ENCODE peak calls at places on chromosomes 5 and 9, in seven cellular contexts. V is right lobe of liver; S is choroid plexus epithelial cell; L is HuH-7; E is DMS153; B is activated CD8-positive, alpha-beta T cell treated with anti-CD3 and anti-CD28 coated beads, Interleukin-2, amount 10 ng/mL, durations not matched to agents 7 days and 5 days; D is kidney tubule cell. C is an unnamed sample.

GRCh38 chr9:132094314-132094791 is 14.7 kb upstream of the MED27 start:
- DNase-seq in V (no peak), S (peak), L (no peak), E (no peak), B (no peak), D (peak), C (no peak)

GRCh38 chr5:151068571-151069197 is 12.2 kb downstream of the TNIP1 start:
- DNase-seq in V (no peak), S (no peak), L (no peak), E (no peak), B (no peak), D (no peak), C (no peak)

GRCh38 chr5:166722939-166723338 is 1568.5 kb upstream of the WWC1 start:
- DNase-seq in V (no peak), S (peak), L (no peak), E (no peak), B (no peak), D (peak), C (no peak)

GRCh38 chr5:80712914-80713313 is 58.1 kb upstream of the DHFR start:
- DNase-seq in V (no peak), S (no peak), L (no peak), E (no peak), B (no peak), D (no peak), C (no peak)

GRCh38 chr5:57681942-57682341 is 199.3 kb upstream of the ACTBL2 start:
- DNase-seq in V (no peak), S (peak), L (no peak), E (no peak), B (no peak), D (peak), C (no peak)

GRCh38 chr9:116267021-116267420 is 113.4 kb downstream of the PAPPA start:
- DNase-seq in V (no peak), S (peak), L (no peak), E (no peak), B (no peak), D (no peak), C (no peak)

GRCh38 chr9:133101356-133102189 is 19.5 kb downstream of the RALGDS start:
- DNase-seq in V (peak), S (no peak), L (no peak), E (no peak), B (no peak), D (no peak), C (no peak)

GRCh38 chr9:135079018-135079417 is 8.4 kb upstream of the OLFM1 start:
- DNase-seq in V (no peak), S (no peak), L (no peak), E (no peak), B (no peak), D (no peak), C (no peak)

GRCh38 chr5:139105621-139106071 is 92.5 kb downstream of the SIL1 start:
- DNase-seq in V (no peak), S (no peak), L (no peak), E (peak), B (no peak), D (no peak), C (no peak)

GRCh38 chr9:85740821-85741111 is 988 bp downstream of the AGTPBP1 start:
- DNase-seq in V (no peak), S (peak), L (no peak), E (peak), B (no peak), D (no peak), C (no peak)

GRCh38 chr5:74067748-74068541 is 441.9 kb downstream of the ARHGEF28 start:
- DNase-seq in V (no peak), S (no peak), L (no peak), E (no peak), B (no peak), D (no peak), C (no peak)

GRCh38 chr9:100150209-100150608 is 51.2 kb downstream of the INVS start:
- DNase-seq in V (no peak), S (peak), L (no peak), E (no peak), B (no peak), D (no peak), C (no peak)

GRCh38 chr5:112682621-112683061 is 55.0 kb upstream of the APC start:
- DNase-seq in V (no peak), S (no peak), L (no peak), E (no peak), B (no peak), D (peak), C (no peak)

GRCh38 chr5:6158974-6159863 is 219.1 kb downstream of the MED10 start:
- DNase-seq in V (peak), S (peak), L (no peak), E (peak), B (no peak), D (peak), C (no peak)

GRCh38 chr5:95446009-95446408 is 54.8 kb downstream of the FAM81B start:
- DNase-seq in V (no peak), S (peak), L (no peak), E (no peak), B (no peak), D (peak), C (no peak)

GRCh38 chr5:9781882-9782281 is 151.7 kb upstream of the TAS2R1 start:
- DNase-seq in V (no peak), S (no peak), L (no peak), E (no peak), B (no peak), D (no peak), C (no peak)

GRCh38 chr5:44546283-44546682 is 157.1 kb upstream of the FGF10 start:
- DNase-seq in V (no peak), S (peak), L (no peak), E (no peak), B (no peak), D (no peak), C (no peak)

GRCh38 chr5:56637321-56637920 is 177.9 kb upstream of the MAP3K1 start:
- DNase-seq in V (no peak), S (peak), L (no peak), E (no peak), B (no peak), D (peak), C (no peak)

GRCh38 chr9:133561976-133562554 is 27.6 kb downstream of the ADAMTSL2 start:
- DNase-seq in V (no peak), S (no peak), L (no peak), E (no peak), B (no peak), D (no peak), C (no peak)

GRCh38 chr5:67815455-67816391 is 399.8 kb upstream of the PIK3R1 start:
- DNase-seq in V (peak), S (peak), L (peak), E (no peak), B (no peak), D (peak), C (no peak)

GRCh38 chr5:140381351-140381750 is 20.3 kb upstream of the ANKHD1 start:
- DNase-seq in V (no peak), S (no peak), L (no peak), E (no peak), B (no peak), D (no peak), C (no peak)

GRCh38 chr9:133948138-133948537 is 44.0 kb downstream of the VAV2 start:
- DNase-seq in V (peak), S (no peak), L (no peak), E (no peak), B (no peak), D (no peak), C (no peak)

GRCh38 chr5:14265574-14265973 is 122.4 kb downstream of the TRIO start:
- DNase-seq in V (no peak), S (peak), L (no peak), E (no peak), B (no peak), D (peak), C (no peak)

GRCh38 chr5:30050056-30050815 is 1143.2 kb upstream of the CDH6 start:
- DNase-seq in V (no peak), S (peak), L (no peak), E (no peak), B (no peak), D (no peak), C (no peak)

GRCh38 chr5:28927559-28928326 is 1889.4 kb upstream of the CDH9 start:
- DNase-seq in V (no peak), S (no peak), L (no peak), E (no peak), B (no peak), D (no peak), C (no peak)

GRCh38 chr9:137665697-137666504 is 47.1 kb downstream of the EHMT1 start:
- DNase-seq in V (no peak), S (peak), L (no peak), E (no peak), B (no peak), D (no peak), C (no peak)

GRCh38 chr9:118522093-118523028 is 818.2 kb downstream of the TLR4 start:
- DNase-seq in V (no peak), S (peak), L (peak), E (peak), B (peak), D (peak), C (no peak)

GRCh38 chr5:168714046-168714445 is 134.9 kb upstream of the PANK3 start:
- DNase-seq in V (no peak), S (peak), L (no peak), E (no peak), B (no peak), D (peak), C (no peak)

GRCh38 chr5:179187229-179187678 is 127.1 kb downstream of the ZNF354C start:
- DNase-seq in V (no peak), S (no peak), L (no peak), E (no peak), B (no peak), D (no peak), C (no peak)

GRCh38 chr9:95620296-95620695 is 103.5 kb upstream of the PTCH1 start:
- DNase-seq in V (no peak), S (no peak), L (no peak), E (no peak), B (no peak), D (no peak), C (no peak)